ENCODE peak calls at places on chromosomes 1 and 21, in four cellular contexts. W, E, X and T are unnamed samples.

GRCh38 chr1:51329443-51330325 is 678 bp downstream of the TTC39A start:
- DNase-seq in W (no peak), E (no peak), X (peak), T (no peak)

GRCh38 chr21:18893411-18893810 is 489.8 kb upstream of the TMPRSS15 start:
- DNase-seq in W (no peak), E (no peak), X (no peak), T (no peak)

GRCh38 chr1:200258447-200259375 is 151.1 kb downstream of the ZNF281 start:
- DNase-seq in W (no peak), E (peak), X (no peak), T (no peak)

GRCh38 chr1:51345300-51345687 is 14.9 kb upstream of the TTC39A start:
- DNase-seq in W (no peak), E (no peak), X (no peak), T (no peak)

GRCh38 chr1:108000620-108001105 is 35.7 kb upstream of the VAV3 start:
- DNase-seq in W (no peak), E (no peak), X (peak), T (no peak)

GRCh38 chr1:94156226-94156625 is 35.3 kb upstream of the ABCA4 start:
- DNase-seq in W (no peak), E (no peak), X (no peak), T (no peak)

GRCh38 chr21:39114871-39115658 is 68.2 kb downstream of the PSMG1 start:
- DNase-seq in W (no peak), E (no peak), X (no peak), T (no peak)

GRCh38 chr1:198794498-198794897 is 155.7 kb downstream of the PTPRC start:
- DNase-seq in W (no peak), E (no peak), X (no peak), T (no peak)

GRCh38 chr1:222754386-222755139 is 17.6 kb downstream of the FAM177B start:
- DNase-seq in W (no peak), E (no peak), X (no peak), T (no peak)

GRCh38 chr1:65065535-65066378 is 82.2 kb upstream of the AK4 start:
- DNase-seq in W (no peak), E (peak), X (no peak), T (no peak)

GRCh38 chr1:7967206-7967605 is 5.7 kb downstream of the PARK7 start:
- DNase-seq in W (no peak), E (no peak), X (no peak), T (no peak)

GRCh38 chr1:198749279-198749678 is 110.4 kb downstream of the PTPRC start:
- DNase-seq in W (no peak), E (no peak), X (no peak), T (no peak)

GRCh38 chr1:99808391-99809115 is 41.6 kb upstream of the AGL start:
- DNase-seq in W (no peak), E (peak), X (peak), T (peak)

GRCh38 chr1:86760199-86760598 is 55.8 kb downstream of the SH3GLB1 start:
- DNase-seq in W (no peak), E (no peak), X (no peak), T (no peak)

GRCh38 chr1:103333141-103333540 is 192.4 kb upstream of the RNPC3 start:
- DNase-seq in W (no peak), E (no peak), X (no peak), T (no peak)

GRCh38 chr1:57576750-57577149 is 152.9 kb upstream of the DAB1 start:
- DNase-seq in W (no peak), E (no peak), X (peak), T (no peak)

GRCh38 chr1:91018006-91018405 is 3.8 kb downstream of the ZNF644 start:
- DNase-seq in W (no peak), E (no peak), X (no peak), T (no peak)

GRCh38 chr1:25922633-25923567 is 16.7 kb upstream of the STMN1 start:
- DNase-seq in W (peak), E (peak), X (peak), T (peak)

GRCh38 chr1:20112279-20113000 is 6.9 kb downstream of the PLA2G2D start:
- DNase-seq in W (no peak), E (no peak), X (no peak), T (no peak)

GRCh38 chr1:245715291-245715701 is 560.5 kb downstream of the KIF26B start:
- DNase-seq in W (no peak), E (no peak), X (no peak), T (no peak)

GRCh38 chr21:38455403-38455802 is 42.9 kb downstream of the ERG start:
- DNase-seq in W (no peak), E (no peak), X (no peak), T (no peak)

GRCh38 chr1:204651843-204652421 is 33.6 kb downstream of the LRRN2 start:
- DNase-seq in W (no peak), E (peak), X (peak), T (peak)

GRCh38 chr1:74583365-74583764 is 71.0 kb upstream of the LRRC53 start:
- DNase-seq in W (no peak), E (no peak), X (no peak), T (no peak)

GRCh38 chr1:25198731-25199231 is 33.5 kb downstream of the SYF2 start:
- DNase-seq in W (no peak), E (no peak), X (peak), T (no peak)

GRCh38 chr1:49181033-49181432 is 404.3 kb upstream of the BEND5 start:
- DNase-seq in W (no peak), E (no peak), X (no peak), T (no peak)